ENCODE peak calls at places on chromosomes 6 and 20, in eight cellular contexts. One of them, this sample, is unnamed.

GRCh38 chr6:145749632-145750031 is 14.3 kb upstream of the EPM2A start:
- DNase-seq in A549: no peak
- DNase-seq in stomach: no peak
- DNase-seq in sigmoid colon: no peak
- DNase-seq in HepG2: peak
- DNase-seq in K562: no peak
- DNase-seq in ovary: no peak
- DNase-seq in SK-N-SH: no peak
- DNase-seq in this sample: no peak

GRCh38 chr6:53410508-53411258 is 61.9 kb upstream of the ELOVL5 start:
- DNase-seq in A549: peak
- DNase-seq in stomach: peak
- DNase-seq in sigmoid colon: no peak
- DNase-seq in HepG2: peak
- DNase-seq in K562: peak
- DNase-seq in ovary: no peak
- DNase-seq in SK-N-SH: peak
- DNase-seq in this sample: no peak

GRCh38 chr20:53918949-53919361 is 151.4 kb downstream of the BCAS1 start:
- DNase-seq in A549: no peak
- DNase-seq in stomach: no peak
- DNase-seq in sigmoid colon: no peak
- DNase-seq in HepG2: no peak
- DNase-seq in K562: peak
- DNase-seq in ovary: no peak
- DNase-seq in SK-N-SH: peak
- DNase-seq in this sample: no peak

GRCh38 chr6:134258849-134259306 is 59.0 kb downstream of the SGK1 start:
- DNase-seq in A549: no peak
- DNase-seq in stomach: no peak
- DNase-seq in sigmoid colon: no peak
- DNase-seq in HepG2: peak
- DNase-seq in K562: no peak
- DNase-seq in ovary: no peak
- DNase-seq in SK-N-SH: no peak
- DNase-seq in this sample: no peak

GRCh38 chr6:154406869-154407268 is 50.3 kb upstream of the IPCEF1 start:
- DNase-seq in A549: no peak
- DNase-seq in stomach: no peak
- DNase-seq in sigmoid colon: no peak
- DNase-seq in HepG2: no peak
- DNase-seq in K562: no peak
- DNase-seq in ovary: no peak
- DNase-seq in SK-N-SH: no peak
- DNase-seq in this sample: no peak

GRCh38 chr6:170445487-170445886 is 107.6 kb downstream of the PSMB1 start:
- DNase-seq in A549: no peak
- DNase-seq in stomach: no peak
- DNase-seq in sigmoid colon: no peak
- DNase-seq in HepG2: no peak
- DNase-seq in K562: no peak
- DNase-seq in ovary: no peak
- DNase-seq in SK-N-SH: no peak
- DNase-seq in this sample: peak

GRCh38 chr6:12962529-12962928 is 246.0 kb downstream of the PHACTR1 start:
- DNase-seq in A549: no peak
- DNase-seq in stomach: no peak
- DNase-seq in sigmoid colon: no peak
- DNase-seq in HepG2: no peak
- DNase-seq in K562: no peak
- DNase-seq in ovary: no peak
- DNase-seq in SK-N-SH: no peak
- DNase-seq in this sample: no peak

GRCh38 chr6:33160728-33161323 is 31.4 kb downstream of the COL11A2 start:
- DNase-seq in A549: no peak
- DNase-seq in stomach: peak
- DNase-seq in sigmoid colon: peak
- DNase-seq in HepG2: no peak
- DNase-seq in K562: peak
- DNase-seq in ovary: no peak
- DNase-seq in SK-N-SH: peak
- DNase-seq in this sample: peak

GRCh38 chr6:27865952-27866369 is 46.2 kb downstream of the OR2B2 start:
- DNase-seq in A549: no peak
- DNase-seq in stomach: no peak
- DNase-seq in sigmoid colon: no peak
- DNase-seq in HepG2: no peak
- DNase-seq in K562: no peak
- DNase-seq in ovary: no peak
- DNase-seq in SK-N-SH: no peak
- DNase-seq in this sample: no peak

GRCh38 chr6:79441222-79441621 is 96.0 kb downstream of the LCA5 start:
- DNase-seq in A549: no peak
- DNase-seq in stomach: no peak
- DNase-seq in sigmoid colon: no peak
- DNase-seq in HepG2: no peak
- DNase-seq in K562: no peak
- DNase-seq in ovary: no peak
- DNase-seq in SK-N-SH: no peak
- DNase-seq in this sample: no peak

GRCh38 chr6:105795913-105796517 is 290.1 kb upstream of the PRDM1 start:
- DNase-seq in A549: peak
- DNase-seq in stomach: peak
- DNase-seq in sigmoid colon: no peak
- DNase-seq in HepG2: no peak
- DNase-seq in K562: no peak
- DNase-seq in ovary: no peak
- DNase-seq in SK-N-SH: no peak
- DNase-seq in this sample: no peak

GRCh38 chr6:167685654-167686053 is 141.1 kb upstream of the AFDN start:
- DNase-seq in A549: no peak
- DNase-seq in stomach: no peak
- DNase-seq in sigmoid colon: no peak
- DNase-seq in HepG2: no peak
- DNase-seq in K562: no peak
- DNase-seq in ovary: no peak
- DNase-seq in SK-N-SH: no peak
- DNase-seq in this sample: no peak

GRCh38 chr20:37538003-37538402 is 10.3 kb upstream of the BLCAP start:
- DNase-seq in A549: no peak
- DNase-seq in stomach: no peak
- DNase-seq in sigmoid colon: no peak
- DNase-seq in HepG2: peak
- DNase-seq in K562: no peak
- DNase-seq in ovary: no peak
- DNase-seq in SK-N-SH: no peak
- DNase-seq in this sample: no peak

GRCh38 chr6:142457638-142458406 is 156.0 kb downstream of the ADGRG6 start:
- DNase-seq in A549: no peak
- DNase-seq in stomach: no peak
- DNase-seq in sigmoid colon: no peak
- DNase-seq in HepG2: no peak
- DNase-seq in K562: no peak
- DNase-seq in ovary: no peak
- DNase-seq in SK-N-SH: no peak
- DNase-seq in this sample: no peak

GRCh38 chr6:142459267-142459666 is 157.5 kb downstream of the ADGRG6 start:
- DNase-seq in A549: no peak
- DNase-seq in stomach: no peak
- DNase-seq in sigmoid colon: no peak
- DNase-seq in HepG2: no peak
- DNase-seq in K562: no peak
- DNase-seq in ovary: no peak
- DNase-seq in SK-N-SH: no peak
- DNase-seq in this sample: no peak

GRCh38 chr6:142463988-142464387 is 162.2 kb downstream of the ADGRG6 start:
- DNase-seq in A549: no peak
- DNase-seq in stomach: no peak
- DNase-seq in sigmoid colon: no peak
- DNase-seq in HepG2: no peak
- DNase-seq in K562: no peak
- DNase-seq in ovary: no peak
- DNase-seq in SK-N-SH: no peak
- DNase-seq in this sample: no peak

GRCh38 chr6:142458857-142459256 is 157.1 kb downstream of the ADGRG6 start:
- DNase-seq in A549: no peak
- DNase-seq in stomach: no peak
- DNase-seq in sigmoid colon: no peak
- DNase-seq in HepG2: no peak
- DNase-seq in K562: no peak
- DNase-seq in ovary: no peak
- DNase-seq in SK-N-SH: no peak
- DNase-seq in this sample: no peak

DNA sequence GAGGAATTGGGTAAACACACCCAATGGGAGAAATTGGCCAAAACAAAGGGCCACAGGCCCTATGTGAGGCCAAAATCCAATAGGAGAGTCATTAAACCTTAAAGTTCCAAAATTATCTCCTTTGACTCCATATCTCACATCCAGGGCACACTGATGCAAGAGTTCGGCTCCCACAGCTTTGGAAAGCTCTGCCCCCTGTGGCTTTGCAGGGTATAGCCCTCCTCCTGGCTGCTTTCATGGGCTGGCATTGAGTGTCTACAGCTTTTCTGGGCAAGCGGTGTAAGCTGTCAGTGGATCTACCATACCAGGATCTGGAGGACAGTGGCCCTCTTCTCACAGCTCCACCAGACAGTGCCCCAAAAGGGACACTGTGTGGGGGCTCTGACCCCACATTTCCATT is 160.5 kb downstream of the ADGRG6 start:
- DNase-seq in A549: no peak
- DNase-seq in stomach: no peak
- DNase-seq in sigmoid colon: no peak
- DNase-seq in HepG2: peak
- DNase-seq in K562: no peak
- DNase-seq in ovary: no peak
- DNase-seq in SK-N-SH: no peak
- DNase-seq in this sample: no peak
- TF ChIP-seq CTCF in A549: no peak
- TF ChIP-seq CTCF in stomach: no peak
- TF ChIP-seq CTCF in sigmoid colon: no peak
- TF ChIP-seq CTCF in HepG2: peak
- TF ChIP-seq CTCF in K562: peak
- TF ChIP-seq CTCF in ovary: no peak
- TF ChIP-seq CTCF in SK-N-SH: peak
- TF ChIP-seq CTCF in this sample: no peak

GRCh38 chr6:46058951-46059350 is 43.3 kb upstream of the CLIC5 start:
- DNase-seq in A549: no peak
- DNase-seq in stomach: no peak
- DNase-seq in sigmoid colon: no peak
- DNase-seq in HepG2: no peak
- DNase-seq in K562: no peak
- DNase-seq in ovary: no peak
- DNase-seq in SK-N-SH: no peak
- DNase-seq in this sample: no peak
- TF ChIP-seq EP300 in A549: no peak
- TF ChIP-seq EP300 in stomach: no peak
- TF ChIP-seq EP300 in sigmoid colon: no peak
- TF ChIP-seq EP300 in HepG2: no peak
- TF ChIP-seq EP300 in K562: no peak
- TF ChIP-seq EP300 in ovary: no peak
- TF ChIP-seq EP300 in SK-N-SH: no peak
- TF ChIP-seq EP300 in this sample: no peak

GRCh38 chr20:25491446-25492038 is 84.1 kb downstream of the GINS1 start:
- DNase-seq in A549: no peak
- DNase-seq in stomach: no peak
- DNase-seq in sigmoid colon: no peak
- DNase-seq in HepG2: no peak
- DNase-seq in K562: no peak
- DNase-seq in ovary: no peak
- DNase-seq in SK-N-SH: no peak
- DNase-seq in this sample: no peak

GRCh38 chr20:25487975-25488374 is 80.5 kb downstream of the GINS1 start:
- DNase-seq in A549: no peak
- DNase-seq in stomach: no peak
- DNase-seq in sigmoid colon: no peak
- DNase-seq in HepG2: no peak
- DNase-seq in K562: no peak
- DNase-seq in ovary: no peak
- DNase-seq in SK-N-SH: no peak
- DNase-seq in this sample: no peak

GRCh38 chr20:25489221-25489863 is 81.9 kb downstream of the GINS1 start:
- DNase-seq in A549: no peak
- DNase-seq in stomach: no peak
- DNase-seq in sigmoid colon: no peak
- DNase-seq in HepG2: no peak
- DNase-seq in K562: no peak
- DNase-seq in ovary: no peak
- DNase-seq in SK-N-SH: no peak
- DNase-seq in this sample: no peak

GRCh38 chr20:25493137-25493536 is 85.7 kb downstream of the GINS1 start:
- DNase-seq in A549: no peak
- DNase-seq in stomach: no peak
- DNase-seq in sigmoid colon: no peak
- DNase-seq in HepG2: no peak
- DNase-seq in K562: no peak
- DNase-seq in ovary: no peak
- DNase-seq in SK-N-SH: no peak
- DNase-seq in this sample: no peak

DNA sequence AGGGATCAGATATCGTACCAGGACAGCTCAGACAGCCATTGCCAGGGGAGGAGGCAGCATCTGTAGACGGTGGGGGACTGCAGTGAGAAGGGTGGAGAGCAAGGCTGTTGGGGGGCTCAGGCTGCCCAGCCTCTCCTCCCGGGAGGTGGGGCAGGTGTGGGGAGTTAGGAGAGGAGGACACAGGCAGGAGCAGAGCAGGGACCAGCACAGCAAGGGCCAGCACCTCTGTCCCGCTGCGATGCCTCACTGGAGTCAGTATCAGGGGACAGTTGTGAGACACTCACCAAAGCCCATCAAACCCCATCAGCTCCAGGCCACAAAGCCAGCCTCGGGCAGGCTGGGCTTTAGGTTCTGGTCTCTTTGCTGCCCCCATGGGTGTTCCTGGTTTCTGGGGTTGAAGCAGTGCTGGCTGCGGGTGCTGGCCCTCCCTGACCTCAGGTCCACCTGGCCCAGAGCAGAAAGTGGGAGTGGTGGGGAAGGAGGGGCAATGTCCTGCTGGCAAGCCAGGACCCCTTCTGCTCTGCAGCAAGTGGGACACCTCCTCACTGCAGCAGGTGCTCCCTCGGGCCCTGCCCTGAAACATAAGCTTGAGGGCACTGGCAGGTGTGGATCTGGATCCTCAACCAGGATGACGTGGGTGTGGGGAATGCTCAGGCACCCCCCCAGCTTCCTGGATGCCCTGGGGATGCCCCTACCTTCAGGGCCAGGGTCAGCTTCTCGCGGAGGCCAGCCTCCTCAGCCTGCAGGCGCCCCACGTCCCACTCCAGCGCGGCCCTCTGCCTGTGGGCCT is 83.4 kb downstream of the GINS1 start:
- DNase-seq in A549: no peak
- DNase-seq in stomach: no peak
- DNase-seq in sigmoid colon: no peak
- DNase-seq in HepG2: no peak
- DNase-seq in K562: no peak
- DNase-seq in ovary: no peak
- DNase-seq in SK-N-SH: no peak
- DNase-seq in this sample: no peak
- H3K27ac ChIP-seq in A549: no peak
- H3K27ac ChIP-seq in stomach: no peak
- H3K27ac ChIP-seq in sigmoid colon: no peak
- H3K27ac ChIP-seq in HepG2: no peak
- H3K27ac ChIP-seq in K562: no peak
- H3K27ac ChIP-seq in ovary: no peak
- H3K27ac ChIP-seq in SK-N-SH: no peak
- H3K27ac ChIP-seq in this sample: no peak

GRCh38 chr20:38759135-38759534 is 10.9 kb downstream of the ACTR5 start:
- DNase-seq in A549: no peak
- DNase-seq in stomach: no peak
- DNase-seq in sigmoid colon: no peak
- DNase-seq in HepG2: no peak
- DNase-seq in K562: no peak
- DNase-seq in ovary: no peak
- DNase-seq in SK-N-SH: no peak
- DNase-seq in this sample: no peak
- TF ChIP-seq CTCF in A549: no peak
- TF ChIP-seq CTCF in stomach: no peak
- TF ChIP-seq CTCF in sigmoid colon: no peak
- TF ChIP-seq CTCF in HepG2: no peak
- TF ChIP-seq CTCF in K562: no peak
- TF ChIP-seq CTCF in ovary: no peak
- TF ChIP-seq CTCF in SK-N-SH: no peak
- TF ChIP-seq CTCF in this sample: no peak

This sample was measured in tibial nerve.